ENCODE peak calls at places on chromosome 4, in seven cellular contexts. B, A, S, T, J, Q and L are unnamed samples.

GRCh38 chr4:121653214-121653613 is 43.6 kb downstream of the ANXA5 start:
- DNase-seq in B (no peak), A (no peak), S (no peak), T (no peak), J (no peak), Q (no peak), L (no peak)

GRCh38 chr4:184282895-184283654 is 65.4 kb upstream of the ENPP6 start:
- DNase-seq in B (no peak), A (no peak), S (no peak), T (no peak), J (no peak), Q (no peak), L (no peak)

GRCh38 chr4:47167391-47167790 is 136.0 kb downstream of the GABRB1 start:
- DNase-seq in B (no peak), A (no peak), S (no peak), T (no peak), J (no peak), Q (no peak), L (no peak)

GRCh38 chr4:80365928-80366327 is 30.4 kb downstream of the CFAP299 start:
- DNase-seq in B (peak; percentile 54), A (peak; percentile 23), S (peak; percentile 8), T (no peak), J (no peak), Q (peak; percentile 47), L (no peak)

GRCh38 chr4:100782356-100782755 is 264.5 kb upstream of the EMCN start:
- DNase-seq in B (no peak), A (no peak), S (no peak), T (no peak), J (no peak), Q (no peak), L (no peak)

GRCh38 chr4:82555279-82555678 is 6.5 kb downstream of the TMEM150C start:
- DNase-seq in B (no peak), A (no peak), S (no peak), T (no peak), J (no peak), Q (no peak), L (no peak)

GRCh38 chr4:145132521-145133098 is 34.5 kb downstream of the ABCE1 start:
- DNase-seq in B (no peak), A (peak; percentile 91), S (no peak), T (no peak), J (no peak), Q (no peak), L (no peak)

GRCh38 chr4:20043992-20044391 is 207.7 kb upstream of the SLIT2 start:
- DNase-seq in B (no peak), A (no peak), S (no peak), T (no peak), J (no peak), Q (no peak), L (no peak)

GRCh38 chr4:119260528-119260927 is 48.0 kb downstream of the USP53 start:
- DNase-seq in B (no peak), A (no peak), S (no peak), T (no peak), J (no peak), Q (no peak), L (no peak)

GRCh38 chr4:151100517-151100916 is 1.1 kb downstream of the RPS3A start:
- DNase-seq in B (no peak), A (peak; percentile 31), S (no peak), T (no peak), J (no peak), Q (no peak), L (no peak)

GRCh38 chr4:95508421-95508820 is 40.4 kb downstream of the UNC5C start:
- DNase-seq in B (no peak), A (peak; percentile 60), S (no peak), T (no peak), J (no peak), Q (no peak), L (no peak)

GRCh38 chr4:179307297-179308136 is 1865.3 kb upstream of the AGA start:
- DNase-seq in B (no peak), A (no peak), S (no peak), T (no peak), J (no peak), Q (no peak), L (no peak)

GRCh38 chr4:167966161-167966560 is 126.2 kb upstream of the ANXA10 start:
- DNase-seq in B (no peak), A (peak; percentile 6), S (no peak), T (no peak), J (no peak), Q (no peak), L (no peak)

GRCh38 chr4:176635372-176636261 is 157.1 kb downstream of the VEGFC start:
- DNase-seq in B (no peak), A (peak; percentile 68), S (peak; percentile 33), T (no peak), J (no peak), Q (no peak), L (no peak)

GRCh38 chr4:94532016-94532789 is 80.5 kb downstream of the PDLIM5 start:
- DNase-seq in B (no peak), A (no peak), S (no peak), T (no peak), J (no peak), Q (no peak), L (no peak)

DNA sequence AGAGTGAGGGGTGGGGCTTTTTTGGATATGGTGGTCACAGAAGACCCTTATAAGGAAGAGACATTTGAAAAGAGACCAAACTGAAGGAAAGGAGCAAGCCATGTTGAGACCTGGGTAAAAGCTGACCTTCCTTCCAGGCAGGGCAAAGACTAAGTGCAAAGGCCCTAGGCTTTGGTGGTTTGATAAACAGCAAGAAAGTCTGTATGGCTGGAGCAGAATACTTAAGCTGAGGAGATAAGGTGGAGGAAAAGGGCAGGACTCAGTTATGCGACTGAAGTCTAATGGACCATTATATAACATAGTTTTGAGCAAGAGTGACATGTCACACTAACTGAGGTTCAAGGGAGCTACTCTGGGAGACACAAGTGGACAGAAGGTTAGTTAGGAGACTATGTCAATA is 20.0 kb downstream of the SH3RF1 start:
- DNase-seq in B (no peak), A (no peak), S (no peak), T (no peak), J (no peak), Q (no peak), L (no peak)
- H3K4me1 ChIP-seq in B (peaks cover 26% of the 10 kb centered on the region), A (peaks cover 68% of the 10 kb centered on the region), S (peaks cover 72% of the 10 kb centered on the region), T (peaks cover 55% of the 10 kb centered on the region), J (peaks cover 88% of the 10 kb centered on the region), Q (no peaks in the 10 kb centered on the region), L (peaks cover 57% of the 10 kb centered on the region)

DNA sequence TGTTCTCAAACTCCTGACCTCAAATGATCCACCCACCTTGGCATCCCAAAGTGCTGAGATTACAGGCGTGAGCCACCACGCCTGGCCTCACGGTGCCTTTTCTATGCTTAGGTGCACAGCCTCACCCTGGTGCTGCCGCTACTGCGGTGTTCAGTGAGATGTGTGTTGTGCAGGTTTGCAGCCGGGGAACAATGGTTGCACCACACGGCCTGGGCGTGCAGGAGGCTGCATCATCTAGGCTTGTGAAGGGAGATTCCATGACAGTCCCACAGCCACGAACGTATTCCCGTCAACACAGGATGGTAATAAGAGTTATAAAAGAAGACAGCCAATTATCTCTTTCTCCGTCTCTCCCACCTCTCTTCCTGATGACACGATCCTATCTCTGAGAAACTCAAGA is 22.0 kb downstream of the CPLX1 start:
- DNase-seq in B (no peak), A (no peak), S (no peak), T (no peak), J (no peak), Q (no peak), L (no peak)
- H3K4me1 ChIP-seq in B (no peaks in the 10 kb centered on the region), A (no peaks in the 10 kb centered on the region), S (no peaks in the 10 kb centered on the region), T (peaks cover 2% of the 10 kb centered on the region), J (no peaks in the 10 kb centered on the region), Q (peaks cover 4% of the 10 kb centered on the region), L (no peaks in the 10 kb centered on the region)

GRCh38 chr4:3770323-3771166 is 4.4 kb downstream of the ADRA2C start:
- DNase-seq in B (no peak), A (no peak), S (no peak), T (no peak), J (no peak), Q (no peak), L (no peak)
- H3K4me1 ChIP-seq in B (no peaks in the 10 kb centered on the region), A (no peaks in the 10 kb centered on the region), S (no peaks in the 10 kb centered on the region), T (no peaks in the 10 kb centered on the region), J (peaks cover 61% of the 10 kb centered on the region), Q (no peaks in the 10 kb centered on the region), L (no peaks in the 10 kb centered on the region)

GRCh38 chr4:41540687-41541086 is 2.7 kb downstream of the LIMCH1 start:
- DNase-seq in B (no peak), A (no peak), S (no peak), T (no peak), J (no peak), Q (no peak), L (no peak)
- H3K4me1 ChIP-seq in B (peaks cover 17% of the 10 kb centered on the region), A (peaks cover 39% of the 10 kb centered on the region), S (peaks cover 98% of the 10 kb centered on the region), T (no peaks in the 10 kb centered on the region), J (peaks cover 98% of the 10 kb centered on the region), Q (no peaks in the 10 kb centered on the region), L (no peaks in the 10 kb centered on the region)

GRCh38 chr4:102610007-102610406 is 108.8 kb downstream of the NFKB1 start:
- DNase-seq in B (no peak), A (peak; percentile 18), S (no peak), T (no peak), J (no peak), Q (no peak), L (no peak)
- H3K4me1 ChIP-seq in B (peaks cover 10% of the 10 kb centered on the region), A (peaks cover 25% of the 10 kb centered on the region), S (no peaks in the 10 kb centered on the region), T (peaks cover 5% of the 10 kb centered on the region), J (no peaks in the 10 kb centered on the region), Q (peaks cover 67% of the 10 kb centered on the region), L (no peaks in the 10 kb centered on the region)

GRCh38 chr4:8144359-8144758 is 14.3 kb downstream of the ABLIM2 start:
- DNase-seq in B (no peak), A (no peak), S (no peak), T (no peak), J (no peak), Q (no peak), L (no peak)
- H3K4me1 ChIP-seq in B (peaks cover 7% of the 10 kb centered on the region), A (no peaks in the 10 kb centered on the region), S (peaks cover 38% of the 10 kb centered on the region), T (no peaks in the 10 kb centered on the region), J (peaks cover 30% of the 10 kb centered on the region), Q (no peaks in the 10 kb centered on the region), L (peaks cover 13% of the 10 kb centered on the region)

GRCh38 chr4:41413670-41414069 is 124.3 kb upstream of the LIMCH1 start:
- DNase-seq in B (no peak), A (peak; percentile 30), S (no peak), T (no peak), J (no peak), Q (no peak), L (no peak)
- H3K4me1 ChIP-seq in B (peaks cover 3% of the 10 kb centered on the region), A (peaks cover 2% of the 10 kb centered on the region), S (peaks cover 37% of the 10 kb centered on the region), T (no peaks in the 10 kb centered on the region), J (peaks cover 54% of the 10 kb centered on the region), Q (no peaks in the 10 kb centered on the region), L (no peaks in the 10 kb centered on the region)